ENCODE peak calls at places on chromosomes 11 and 22, in six cellular contexts. One of them, this sample, is unnamed.

GRCh38 chr22:36486619-36487384 is 5.4 kb upstream of the TXN2 start:
- DNase-seq in stimulated activated CD4-positive, alpha-beta T cell treated with anti-CD3 and anti-CD28 coated beads, Interleukin-4, amount 100 ng/mL, for 48 hours: peak; percentile 53
- DNase-seq in colonic mucosa: peak; percentile 64
- DNase-seq in retina: no peak
- DNase-seq in B cell: no peak
- DNase-seq in fibroblast of the aortic adventitia: peak; percentile 56
- DNase-seq in this sample: peak; percentile 67

GRCh38 chr11:120858740-120859139 is 165.2 kb upstream of the TBCEL start:
- DNase-seq in B cell: no peak
- DNase-seq in fibroblast of the aortic adventitia: peak; percentile 61
- DNase-seq in colonic mucosa: no peak
- DNase-seq in retina: no peak
- DNase-seq in stimulated activated CD4-positive, alpha-beta T cell treated with anti-CD3 and anti-CD28 coated beads, Interleukin-4, amount 100 ng/mL, for 48 hours: no peak
- DNase-seq in this sample: peak; percentile 9

GRCh38 chr11:72446929-72447753 is 12.8 kb upstream of the CLPB start:
- DNase-seq in stimulated activated CD4-positive, alpha-beta T cell treated with anti-CD3 and anti-CD28 coated beads, Interleukin-4, amount 100 ng/mL, for 48 hours: no peak
- DNase-seq in colonic mucosa: no peak
- DNase-seq in retina: peak; percentile 33
- DNase-seq in fibroblast of the aortic adventitia: peak; percentile 80
- DNase-seq in B cell: peak; percentile 50
- DNase-seq in this sample: peak; percentile 75

GRCh38 chr22:38953577-38954413 is 3.6 kb upstream of the APOBEC3A start:
- DNase-seq in fibroblast of the aortic adventitia: no peak
- DNase-seq in stimulated activated CD4-positive, alpha-beta T cell treated with anti-CD3 and anti-CD28 coated beads, Interleukin-4, amount 100 ng/mL, for 48 hours: peak; percentile 57
- DNase-seq in retina: no peak
- DNase-seq in colonic mucosa: peak; percentile 50
- DNase-seq in B cell: no peak
- DNase-seq in this sample: no peak

GRCh38 chr11:61714316-61714715 is 34.1 kb downstream of the DAGLA start:
- DNase-seq in retina: no peak
- DNase-seq in B cell: no peak
- DNase-seq in stimulated activated CD4-positive, alpha-beta T cell treated with anti-CD3 and anti-CD28 coated beads, Interleukin-4, amount 100 ng/mL, for 48 hours: no peak
- DNase-seq in fibroblast of the aortic adventitia: no peak
- DNase-seq in colonic mucosa: no peak
- DNase-seq in this sample: no peak

GRCh38 chr11:30153008-30153407 is 77.8 kb upstream of the FSHB start:
- DNase-seq in colonic mucosa: no peak
- DNase-seq in stimulated activated CD4-positive, alpha-beta T cell treated with anti-CD3 and anti-CD28 coated beads, Interleukin-4, amount 100 ng/mL, for 48 hours: no peak
- DNase-seq in fibroblast of the aortic adventitia: no peak
- DNase-seq in B cell: no peak
- DNase-seq in retina: no peak
- DNase-seq in this sample: no peak

GRCh38 chr22:32623943-32624342 is 149.3 kb downstream of the FBXO7 start:
- DNase-seq in retina: no peak
- DNase-seq in stimulated activated CD4-positive, alpha-beta T cell treated with anti-CD3 and anti-CD28 coated beads, Interleukin-4, amount 100 ng/mL, for 48 hours: no peak
- DNase-seq in fibroblast of the aortic adventitia: peak; percentile 85
- DNase-seq in B cell: no peak
- DNase-seq in colonic mucosa: peak; percentile 62
- DNase-seq in this sample: peak; percentile 91

GRCh38 chr22:26534166-26534855 is 22.0 kb upstream of the TFIP11 start:
- DNase-seq in B cell: no peak
- DNase-seq in fibroblast of the aortic adventitia: no peak
- DNase-seq in stimulated activated CD4-positive, alpha-beta T cell treated with anti-CD3 and anti-CD28 coated beads, Interleukin-4, amount 100 ng/mL, for 48 hours: no peak
- DNase-seq in colonic mucosa: no peak
- DNase-seq in retina: no peak
- DNase-seq in this sample: no peak

GRCh38 chr11:11731311-11732083 is 109.7 kb upstream of the GALNT18 start:
- DNase-seq in stimulated activated CD4-positive, alpha-beta T cell treated with anti-CD3 and anti-CD28 coated beads, Interleukin-4, amount 100 ng/mL, for 48 hours: no peak
- DNase-seq in B cell: no peak
- DNase-seq in retina: peak; percentile 54
- DNase-seq in fibroblast of the aortic adventitia: peak; percentile 16
- DNase-seq in colonic mucosa: no peak
- DNase-seq in this sample: peak; percentile 83

GRCh38 chr11:109914038-109914437 is 179.2 kb upstream of the ZC3H12C start:
- DNase-seq in retina: no peak
- DNase-seq in B cell: no peak
- DNase-seq in stimulated activated CD4-positive, alpha-beta T cell treated with anti-CD3 and anti-CD28 coated beads, Interleukin-4, amount 100 ng/mL, for 48 hours: no peak
- DNase-seq in colonic mucosa: no peak
- DNase-seq in fibroblast of the aortic adventitia: no peak
- DNase-seq in this sample: no peak

GRCh38 chr22:48459259-48459658 is 1368.4 kb downstream of the BRD1 start:
- DNase-seq in B cell: no peak
- DNase-seq in stimulated activated CD4-positive, alpha-beta T cell treated with anti-CD3 and anti-CD28 coated beads, Interleukin-4, amount 100 ng/mL, for 48 hours: no peak
- DNase-seq in retina: no peak
- DNase-seq in fibroblast of the aortic adventitia: no peak
- DNase-seq in colonic mucosa: no peak
- DNase-seq in this sample: no peak

GRCh38 chr11:90629251-90629806 is 406.5 kb upstream of the CHORDC1 start:
- DNase-seq in fibroblast of the aortic adventitia: no peak
- DNase-seq in stimulated activated CD4-positive, alpha-beta T cell treated with anti-CD3 and anti-CD28 coated beads, Interleukin-4, amount 100 ng/mL, for 48 hours: no peak
- DNase-seq in retina: peak; percentile 30
- DNase-seq in B cell: no peak
- DNase-seq in colonic mucosa: no peak
- DNase-seq in this sample: no peak

This sample was measured in fibroblast of mammary gland.